ENCODE peak calls at places on chromosomes 11 and 22, in six cellular contexts. One of them, this sample, is unnamed.
A peak's percentile ranks its signal among the peaks of the same experiment; 100 is the strongest.

GRCh38 chr22:19717181-19717580 is 2.9 kb downstream of the SEPTIN5 start:
- DNase-seq in activated T-helper 1 cell treated with anti-CD3 and anti-CD28 coated beads, Interleukin-12 subunit alpha, Interleukin-12 subunit beta, Interleukin-2, Interleukin-4 antibody, amounts not matched to agents 30 ng/mL and 10 ng/mL and 1 ng/mL, durations not matched to agents 14 hours and 24 hours and 36 hours: no peak
- DNase-seq in Ammon's horn: no peak
- DNase-seq in OCI-M1: no peak
- DNase-seq in activated CD4-positive, alpha-beta T cell treated with anti-CD3 and anti-CD28 coated beads, Interleukin-2, amount 10 ng/mL, durations not matched to agents 24 days and 14 days: no peak
- DNase-seq in RWPE1: no peak
- DNase-seq in this sample: no peak

GRCh38 chr11:13883589-13883988 is 78.9 kb upstream of the SPON1 start:
- DNase-seq in Ammon's horn: no peak
- DNase-seq in OCI-M1: no peak
- DNase-seq in activated CD4-positive, alpha-beta T cell treated with anti-CD3 and anti-CD28 coated beads, Interleukin-2, amount 10 ng/mL, durations not matched to agents 24 days and 14 days: no peak
- DNase-seq in activated T-helper 1 cell treated with anti-CD3 and anti-CD28 coated beads, Interleukin-12 subunit alpha, Interleukin-12 subunit beta, Interleukin-2, Interleukin-4 antibody, amounts not matched to agents 30 ng/mL and 10 ng/mL and 1 ng/mL, durations not matched to agents 14 hours and 24 hours and 36 hours: no peak
- DNase-seq in RWPE1: no peak
- DNase-seq in this sample: no peak

GRCh38 chr11:128917144-128917684 is 25.5 kb downstream of the TP53AIP1 start:
- DNase-seq in Ammon's horn: no peak
- DNase-seq in OCI-M1: no peak
- DNase-seq in activated T-helper 1 cell treated with anti-CD3 and anti-CD28 coated beads, Interleukin-12 subunit alpha, Interleukin-12 subunit beta, Interleukin-2, Interleukin-4 antibody, amounts not matched to agents 30 ng/mL and 10 ng/mL and 1 ng/mL, durations not matched to agents 14 hours and 24 hours and 36 hours: no peak
- DNase-seq in activated CD4-positive, alpha-beta T cell treated with anti-CD3 and anti-CD28 coated beads, Interleukin-2, amount 10 ng/mL, durations not matched to agents 24 days and 14 days: no peak
- DNase-seq in RWPE1: no peak
- DNase-seq in this sample: no peak

GRCh38 chr11:30046211-30046945 is 29.5 kb upstream of the KCNA4 start:
- DNase-seq in RWPE1: no peak
- DNase-seq in Ammon's horn: no peak
- DNase-seq in activated T-helper 1 cell treated with anti-CD3 and anti-CD28 coated beads, Interleukin-12 subunit alpha, Interleukin-12 subunit beta, Interleukin-2, Interleukin-4 antibody, amounts not matched to agents 30 ng/mL and 10 ng/mL and 1 ng/mL, durations not matched to agents 14 hours and 24 hours and 36 hours: no peak
- DNase-seq in activated CD4-positive, alpha-beta T cell treated with anti-CD3 and anti-CD28 coated beads, Interleukin-2, amount 10 ng/mL, durations not matched to agents 24 days and 14 days: no peak
- DNase-seq in OCI-M1: peak; percentile 25
- DNase-seq in this sample: no peak

GRCh38 chr11:119983240-119983732 is 154.6 kb downstream of the TRIM29 start:
- DNase-seq in activated CD4-positive, alpha-beta T cell treated with anti-CD3 and anti-CD28 coated beads, Interleukin-2, amount 10 ng/mL, durations not matched to agents 24 days and 14 days: no peak
- DNase-seq in RWPE1: no peak
- DNase-seq in OCI-M1: no peak
- DNase-seq in activated T-helper 1 cell treated with anti-CD3 and anti-CD28 coated beads, Interleukin-12 subunit alpha, Interleukin-12 subunit beta, Interleukin-2, Interleukin-4 antibody, amounts not matched to agents 30 ng/mL and 10 ng/mL and 1 ng/mL, durations not matched to agents 14 hours and 24 hours and 36 hours: no peak
- DNase-seq in Ammon's horn: no peak
- DNase-seq in this sample: no peak

GRCh38 chr11:14414470-14415461 is 55.8 kb upstream of the RRAS2 start:
- DNase-seq in RWPE1: no peak
- DNase-seq in activated CD4-positive, alpha-beta T cell treated with anti-CD3 and anti-CD28 coated beads, Interleukin-2, amount 10 ng/mL, durations not matched to agents 24 days and 14 days: peak; percentile 91
- DNase-seq in activated T-helper 1 cell treated with anti-CD3 and anti-CD28 coated beads, Interleukin-12 subunit alpha, Interleukin-12 subunit beta, Interleukin-2, Interleukin-4 antibody, amounts not matched to agents 30 ng/mL and 10 ng/mL and 1 ng/mL, durations not matched to agents 14 hours and 24 hours and 36 hours: peak; percentile 71
- DNase-seq in Ammon's horn: no peak
- DNase-seq in OCI-M1: peak; percentile 83
- DNase-seq in this sample: no peak

GRCh38 chr22:42887523-42888507 is 30.7 kb upstream of the ARFGAP3 start:
- DNase-seq in activated CD4-positive, alpha-beta T cell treated with anti-CD3 and anti-CD28 coated beads, Interleukin-2, amount 10 ng/mL, durations not matched to agents 24 days and 14 days: no peak
- DNase-seq in OCI-M1: no peak
- DNase-seq in Ammon's horn: no peak
- DNase-seq in RWPE1: no peak
- DNase-seq in activated T-helper 1 cell treated with anti-CD3 and anti-CD28 coated beads, Interleukin-12 subunit alpha, Interleukin-12 subunit beta, Interleukin-2, Interleukin-4 antibody, amounts not matched to agents 30 ng/mL and 10 ng/mL and 1 ng/mL, durations not matched to agents 14 hours and 24 hours and 36 hours: no peak
- DNase-seq in this sample: no peak

GRCh38 chr22:18929459-18929858 is 6.6 kb downstream of the PRODH start:
- DNase-seq in activated CD4-positive, alpha-beta T cell treated with anti-CD3 and anti-CD28 coated beads, Interleukin-2, amount 10 ng/mL, durations not matched to agents 24 days and 14 days: peak; percentile 5
- DNase-seq in Ammon's horn: no peak
- DNase-seq in OCI-M1: no peak
- DNase-seq in activated T-helper 1 cell treated with anti-CD3 and anti-CD28 coated beads, Interleukin-12 subunit alpha, Interleukin-12 subunit beta, Interleukin-2, Interleukin-4 antibody, amounts not matched to agents 30 ng/mL and 10 ng/mL and 1 ng/mL, durations not matched to agents 14 hours and 24 hours and 36 hours: no peak
- DNase-seq in RWPE1: no peak
- DNase-seq in this sample: no peak

GRCh38 chr22:45775569-45776312 is 104.1 kb downstream of the ATXN10 start:
- DNase-seq in activated CD4-positive, alpha-beta T cell treated with anti-CD3 and anti-CD28 coated beads, Interleukin-2, amount 10 ng/mL, durations not matched to agents 24 days and 14 days: peak; percentile 28
- DNase-seq in activated T-helper 1 cell treated with anti-CD3 and anti-CD28 coated beads, Interleukin-12 subunit alpha, Interleukin-12 subunit beta, Interleukin-2, Interleukin-4 antibody, amounts not matched to agents 30 ng/mL and 10 ng/mL and 1 ng/mL, durations not matched to agents 14 hours and 24 hours and 36 hours: no peak
- DNase-seq in OCI-M1: no peak
- DNase-seq in RWPE1: no peak
- DNase-seq in Ammon's horn: no peak
- DNase-seq in this sample: no peak

GRCh38 chr22:45692549-45692948 is 20.9 kb downstream of the ATXN10 start:
- DNase-seq in OCI-M1: no peak
- DNase-seq in activated CD4-positive, alpha-beta T cell treated with anti-CD3 and anti-CD28 coated beads, Interleukin-2, amount 10 ng/mL, durations not matched to agents 24 days and 14 days: no peak
- DNase-seq in Ammon's horn: no peak
- DNase-seq in RWPE1: no peak
- DNase-seq in activated T-helper 1 cell treated with anti-CD3 and anti-CD28 coated beads, Interleukin-12 subunit alpha, Interleukin-12 subunit beta, Interleukin-2, Interleukin-4 antibody, amounts not matched to agents 30 ng/mL and 10 ng/mL and 1 ng/mL, durations not matched to agents 14 hours and 24 hours and 36 hours: no peak
- DNase-seq in this sample: no peak

This sample was measured in putamen.